ENCODE peak calls at places on chromosomes 13 and 19, in four cellular contexts. One of them, this sample, is unnamed. For H3K27me3 and H3K4me1, the result is how much of the 10 kb centered on the place peaks cover.

GRCh38 chr19:10421240-10421948 is 1.1 kb downstream of the PDE4A start:
- DNase-seq in effector memory CD4-positive, alpha-beta T cell: no peak
- DNase-seq in CD8-positive, alpha-beta T cell: peak
- DNase-seq in mammary epithelial cell: no peak
- DNase-seq in this sample: no peak

GRCh38 chr13:110706570-110707378 is 858 bp upstream of the CARS2 start:
- DNase-seq in effector memory CD4-positive, alpha-beta T cell: no peak
- DNase-seq in CD8-positive, alpha-beta T cell: no peak
- DNase-seq in mammary epithelial cell: no peak
- DNase-seq in this sample: no peak

GRCh38 chr13:108948269-108948671 is 318.9 kb downstream of the MYO16 start:
- DNase-seq in effector memory CD4-positive, alpha-beta T cell: no peak
- DNase-seq in CD8-positive, alpha-beta T cell: no peak
- DNase-seq in mammary epithelial cell: no peak
- DNase-seq in this sample: no peak

GRCh38 chr13:38941353-38941945 is 49.2 kb downstream of the STOML3 start:
- DNase-seq in effector memory CD4-positive, alpha-beta T cell: no peak
- DNase-seq in CD8-positive, alpha-beta T cell: no peak
- DNase-seq in mammary epithelial cell: no peak
- DNase-seq in this sample: no peak

GRCh38 chr13:79987323-79987722 is 353.6 kb downstream of the SPRY2 start:
- DNase-seq in effector memory CD4-positive, alpha-beta T cell: no peak
- DNase-seq in CD8-positive, alpha-beta T cell: no peak
- DNase-seq in mammary epithelial cell: peak
- DNase-seq in this sample: no peak

GRCh38 chr19:47430041-47430802 is 10.9 kb upstream of the MEIS3 start:
- DNase-seq in effector memory CD4-positive, alpha-beta T cell: no peak
- DNase-seq in CD8-positive, alpha-beta T cell: no peak
- DNase-seq in mammary epithelial cell: no peak
- DNase-seq in this sample: no peak

GRCh38 chr13:27170221-27170520 is 1.4 kb downstream of the USP12 start:
- DNase-seq in effector memory CD4-positive, alpha-beta T cell: no peak
- DNase-seq in CD8-positive, alpha-beta T cell: no peak
- DNase-seq in mammary epithelial cell: peak
- DNase-seq in this sample: no peak

GRCh38 chr19:5826531-5827341 is 12.8 kb downstream of the FUT6 start:
- DNase-seq in effector memory CD4-positive, alpha-beta T cell: no peak
- DNase-seq in CD8-positive, alpha-beta T cell: peak
- DNase-seq in mammary epithelial cell: no peak
- DNase-seq in this sample: peak

GRCh38 chr13:40047322-40047771 is 391.9 kb downstream of the COG6 start:
- DNase-seq in effector memory CD4-positive, alpha-beta T cell: no peak
- DNase-seq in CD8-positive, alpha-beta T cell: no peak
- DNase-seq in mammary epithelial cell: no peak
- DNase-seq in this sample: no peak

GRCh38 chr13:90321281-90321931 is 1026.1 kb upstream of the MIR17HG start:
- DNase-seq in effector memory CD4-positive, alpha-beta T cell: no peak
- DNase-seq in CD8-positive, alpha-beta T cell: no peak
- DNase-seq in mammary epithelial cell: peak
- DNase-seq in this sample: no peak

GRCh38 chr13:69947577-69947976 is 160.0 kb upstream of the ATXN8OS start:
- DNase-seq in effector memory CD4-positive, alpha-beta T cell: no peak
- DNase-seq in CD8-positive, alpha-beta T cell: no peak
- DNase-seq in mammary epithelial cell: no peak
- DNase-seq in this sample: no peak

GRCh38 chr13:109357751-109358150 is 428.6 kb downstream of the IRS2 start:
- DNase-seq in effector memory CD4-positive, alpha-beta T cell: no peak
- DNase-seq in CD8-positive, alpha-beta T cell: no peak
- DNase-seq in mammary epithelial cell: peak
- DNase-seq in this sample: no peak

DNA sequence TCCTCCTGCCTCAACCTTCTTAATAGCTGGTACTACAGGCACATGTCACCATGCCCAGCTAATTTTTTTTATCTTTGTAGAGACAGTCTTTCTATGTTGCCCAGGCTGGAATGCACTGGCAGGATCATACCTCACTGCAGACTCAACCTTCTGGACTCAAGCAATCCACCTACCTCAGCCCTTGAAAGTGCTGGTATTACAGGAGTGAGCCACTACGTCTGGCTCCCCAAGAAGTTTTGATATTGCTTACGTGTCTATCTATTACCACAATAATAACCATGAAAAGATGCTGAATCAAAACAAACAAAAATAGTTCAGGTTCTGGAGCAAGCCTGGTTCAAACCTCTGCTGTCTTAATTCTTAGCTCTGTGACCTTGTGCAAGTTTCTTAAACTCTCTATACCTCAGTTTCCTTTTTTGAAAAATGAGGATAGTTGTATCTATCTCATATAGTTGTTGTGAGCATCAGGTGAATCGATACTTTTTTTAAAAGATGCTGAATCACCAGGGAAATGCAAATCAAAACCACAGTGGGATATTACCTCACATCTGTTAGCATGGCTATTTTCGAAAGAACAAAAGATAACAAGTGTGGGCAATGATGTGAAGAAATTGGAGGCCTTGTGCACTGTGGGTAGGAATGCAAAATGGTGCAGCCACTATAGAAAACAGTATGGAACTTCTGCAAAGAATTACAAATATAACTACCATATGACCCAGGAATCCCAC is 19.0 kb upstream of the LEUTX start:
- DNase-seq in effector memory CD4-positive, alpha-beta T cell: no peak
- DNase-seq in CD8-positive, alpha-beta T cell: no peak
- DNase-seq in mammary epithelial cell: no peak
- DNase-seq in this sample: no peak
- H3K27me3 ChIP-seq in effector memory CD4-positive, alpha-beta T cell: under half
- H3K27me3 ChIP-seq in CD8-positive, alpha-beta T cell: under half
- H3K27me3 ChIP-seq in mammary epithelial cell: under half
- H3K27me3 ChIP-seq in this sample: under half

GRCh38 chr19:57321746-57322145 is 1.5 kb downstream of the ZNF543 start:
- DNase-seq in effector memory CD4-positive, alpha-beta T cell: no peak
- DNase-seq in CD8-positive, alpha-beta T cell: no peak
- DNase-seq in mammary epithelial cell: no peak
- DNase-seq in this sample: no peak
- H3K4me3 ChIP-seq in effector memory CD4-positive, alpha-beta T cell: no peak
- H3K4me3 ChIP-seq in CD8-positive, alpha-beta T cell: peak
- H3K4me3 ChIP-seq in mammary epithelial cell: peak
- H3K4me3 ChIP-seq in this sample: peak

GRCh38 chr13:29801102-29801501 is 49.3 kb downstream of the UBL3 start:
- DNase-seq in effector memory CD4-positive, alpha-beta T cell: no peak
- DNase-seq in CD8-positive, alpha-beta T cell: no peak
- DNase-seq in mammary epithelial cell: no peak
- DNase-seq in this sample: no peak

GRCh38 chr13:29799041-29799440 is 51.4 kb downstream of the UBL3 start:
- DNase-seq in effector memory CD4-positive, alpha-beta T cell: no peak
- DNase-seq in CD8-positive, alpha-beta T cell: no peak
- DNase-seq in mammary epithelial cell: no peak
- DNase-seq in this sample: no peak

GRCh38 chr13:29801737-29802305 is 48.6 kb downstream of the UBL3 start:
- DNase-seq in effector memory CD4-positive, alpha-beta T cell: no peak
- DNase-seq in CD8-positive, alpha-beta T cell: no peak
- DNase-seq in mammary epithelial cell: no peak
- DNase-seq in this sample: no peak

GRCh38 chr13:29802621-29803020 is 47.8 kb downstream of the UBL3 start:
- DNase-seq in effector memory CD4-positive, alpha-beta T cell: no peak
- DNase-seq in CD8-positive, alpha-beta T cell: no peak
- DNase-seq in mammary epithelial cell: peak
- DNase-seq in this sample: no peak

GRCh38 chr13:29800687-29801086 is 49.7 kb downstream of the UBL3 start:
- DNase-seq in effector memory CD4-positive, alpha-beta T cell: no peak
- DNase-seq in CD8-positive, alpha-beta T cell: no peak
- DNase-seq in mammary epithelial cell: no peak
- DNase-seq in this sample: no peak
- H3K4me1 ChIP-seq in effector memory CD4-positive, alpha-beta T cell: under half
- H3K4me1 ChIP-seq in CD8-positive, alpha-beta T cell: under half
- H3K4me1 ChIP-seq in mammary epithelial cell: under half
- H3K4me1 ChIP-seq in this sample: under half

DNA sequence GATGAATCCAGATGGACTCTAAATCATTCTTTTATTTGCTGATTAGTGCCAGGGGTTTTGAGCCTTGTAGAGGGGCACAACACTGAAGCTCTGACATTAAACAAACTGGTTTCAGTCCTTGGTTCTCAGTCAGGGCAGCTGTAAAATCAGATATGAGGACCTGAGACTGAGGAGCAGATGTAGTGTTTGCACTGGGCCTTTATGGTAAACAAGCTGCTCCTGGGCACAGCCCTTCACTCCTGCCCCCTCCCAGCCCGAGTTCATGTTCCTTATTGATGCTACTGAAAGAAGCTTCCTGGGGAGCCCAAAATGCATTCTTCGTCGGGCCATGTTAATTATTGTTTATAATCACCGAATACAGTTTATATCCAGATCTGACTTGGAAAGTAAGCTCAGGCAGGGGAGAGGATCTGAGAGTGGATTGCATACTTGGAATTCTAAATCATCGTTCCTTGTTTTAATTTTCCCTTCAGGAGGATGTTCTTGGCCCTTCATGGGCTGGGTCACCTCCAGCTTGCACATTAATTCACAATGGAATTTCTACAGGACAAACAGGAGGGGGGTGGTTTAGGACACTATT is 213.5 kb downstream of the FGF9 start:
- DNase-seq in effector memory CD4-positive, alpha-beta T cell: no peak
- DNase-seq in CD8-positive, alpha-beta T cell: no peak
- DNase-seq in mammary epithelial cell: no peak
- DNase-seq in this sample: no peak
- H3K27me3 ChIP-seq in effector memory CD4-positive, alpha-beta T cell: under half
- H3K27me3 ChIP-seq in CD8-positive, alpha-beta T cell: under half
- H3K27me3 ChIP-seq in mammary epithelial cell: under half
- H3K27me3 ChIP-seq in this sample: under half